ENCODE peak calls at places on chromosome X, in five cellular contexts. B is coronary artery, M is ovary, Q is GM12865, A is Right ventricle myocardium superior. S is an unnamed sample.

GRCh38 chrX:8820910-8821527 is 19.8 kb upstream of the FAM9A start:
- DNase-seq in B (no peak), M (no peak), Q (no peak), A (no peak), S (no peak)

GRCh38 chrX:130296743-130297142 is 28.0 kb upstream of the ZNF280C start:
- DNase-seq in B (no peak), M (no peak), Q (no peak), A (no peak), S (no peak)

GRCh38 chrX:150547511-150548115 is 20.8 kb upstream of the MTM1 start:
- DNase-seq in B (peak), M (peak), Q (peak), A (peak), S (peak)

GRCh38 chrX:153377727-153378126 is 23.4 kb downstream of the PNMA6E start:
- DNase-seq in B (no peak), M (no peak), Q (no peak), A (no peak), S (no peak)

GRCh38 chrX:2894885-2895292 is 34.2 kb downstream of the ARSD start:
- DNase-seq in B (no peak), M (no peak), Q (no peak), A (no peak), S (no peak)

GRCh38 chrX:154374361-154375155 is at the start of gene FLNA:
- DNase-seq in B (no peak), M (peak), Q (peak), A (peak), S (peak)

GRCh38 chrX:12239356-12240082 is 101.2 kb downstream of the FRMPD4 start:
- DNase-seq in B (no peak), M (no peak), Q (no peak), A (no peak), S (no peak)

GRCh38 chrX:39969826-39970569 is 127.8 kb downstream of the BCOR start:
- DNase-seq in B (no peak), M (no peak), Q (no peak), A (no peak), S (no peak)

GRCh38 chrX:132665676-132666075 is 176.8 kb upstream of the MBNL3 start:
- DNase-seq in B (no peak), M (no peak), Q (no peak), A (no peak), S (no peak)

GRCh38 chrX:134622813-134623185 is 35.5 kb downstream of the PLAC1 start:
- DNase-seq in B (no peak), M (no peak), Q (no peak), A (no peak), S (no peak)

GRCh38 chrX:370244-370962 is 16.3 kb downstream of the PPP2R3B start:
- DNase-seq in B (no peak), M (no peak), Q (no peak), A (peak), S (peak)

GRCh38 chrX:154486396-154487207 is at the start of gene UBL4A:
- DNase-seq in B (no peak), M (peak), Q (peak), A (peak), S (peak)

GRCh38 chrX:30906726-30907125 is 17.7 kb upstream of the TAB3 start:
- DNase-seq in B (no peak), M (no peak), Q (no peak), A (no peak), S (no peak)

GRCh38 chrX:143854006-143854405 is 29.9 kb upstream of the UBE2NL start:
- DNase-seq in B (no peak), M (no peak), Q (no peak), A (no peak), S (no peak)

GRCh38 chrX:103417933-103418332 is 41.6 kb downstream of the BEX3 start:
- DNase-seq in B (no peak), M (no peak), Q (no peak), A (no peak), S (no peak)

GRCh38 chrX:21875013-21875412 is 19.2 kb downstream of the YY2 start:
- DNase-seq in B (no peak), M (no peak), Q (no peak), A (no peak), S (no peak)

GRCh38 chrX:34656842-34657780 is at the start of gene TMEM47:
- DNase-seq in B (peak), M (peak), Q (no peak), A (peak), S (peak)

GRCh38 chrX:17814059-17814458 is 47.0 kb downstream of the RAI2 start:
- DNase-seq in B (no peak), M (no peak), Q (no peak), A (no peak), S (no peak)

GRCh38 chrX:8730812-8731578 is 942 bp downstream of the ANOS1 start:
- DNase-seq in B (no peak), M (no peak), Q (no peak), A (no peak), S (no peak)

GRCh38 chrX:57772637-57773036 is 92.6 kb upstream of the NLRP2B start:
- DNase-seq in B (no peak), M (no peak), Q (no peak), A (no peak), S (no peak)

GRCh38 chrX:41808042-41808441 is 84.1 kb downstream of the GPR82 start:
- DNase-seq in B (no peak), M (no peak), Q (no peak), A (no peak), S (no peak)

GRCh38 chrX:16528620-16529019 is 121.3 kb upstream of the S100G start:
- DNase-seq in B (no peak), M (no peak), Q (no peak), A (no peak), S (no peak)

GRCh38 chrX:43654431-43655150 is 1.5 kb upstream of the MAOA start:
- DNase-seq in B (peak), M (peak), Q (peak), A (peak), S (peak)

GRCh38 chrX:135910251-135910650 is 16.7 kb downstream of the SAGE1 start:
- DNase-seq in B (no peak), M (no peak), Q (no peak), A (no peak), S (no peak)

GRCh38 chrX:151790421-151791160 is 56.0 kb downstream of the CNGA2 start:
- DNase-seq in B (no peak), M (no peak), Q (no peak), A (no peak), S (no peak)

GRCh38 chrX:19670854-19671620 is 155.7 kb upstream of the MAP3K15 start:
- DNase-seq in B (no peak), M (peak), Q (no peak), A (peak), S (no peak)

GRCh38 chrX:40573763-40574162 is 7.0 kb upstream of the ATP6AP2 start:
- DNase-seq in B (no peak), M (no peak), Q (peak), A (no peak), S (no peak)

GRCh38 chrX:14675500-14675899 is 146.2 kb downstream of the GLRA2 start:
- DNase-seq in B (no peak), M (no peak), Q (no peak), A (no peak), S (no peak)

GRCh38 chrX:21487832-21488231 is 113.6 kb downstream of the CNKSR2 start:
- DNase-seq in B (no peak), M (no peak), Q (no peak), A (no peak), S (no peak)

GRCh38 chrX:64229145-64229544 is 1.3 kb downstream of the ASB12 start:
- DNase-seq in B (no peak), M (no peak), Q (no peak), A (no peak), S (no peak)

GRCh38 chrX:530726-531610 is 99.6 kb upstream of the SHOX start:
- DNase-seq in B (no peak), M (no peak), Q (no peak), A (no peak), S (no peak)

GRCh38 chrX:30735839-30736238 is 82.6 kb downstream of the GK start:
- DNase-seq in B (no peak), M (peak), Q (peak), A (peak), S (no peak)

GRCh38 chrX:8971116-8971515 is 62.8 kb downstream of the FAM9B start:
- DNase-seq in B (no peak), M (no peak), Q (peak), A (no peak), S (no peak)

GRCh38 chrX:97159916-97160800 is 276.4 kb downstream of the RPA4 start:
- DNase-seq in B (no peak), M (no peak), Q (no peak), A (no peak), S (no peak)

GRCh38 chrX:31092476-31092875 is 20.6 kb upstream of the FTHL17 start:
- DNase-seq in B (no peak), M (no peak), Q (no peak), A (no peak), S (no peak)

GRCh38 chrX:135982860-135983259 is 2.4 kb upstream of the SLC9A6 start:
- DNase-seq in B (no peak), M (no peak), Q (no peak), A (no peak), S (no peak)

GRCh38 chrX:70445197-70445656 is 592 bp downstream of the DLG3 start:
- DNase-seq in B (no peak), M (no peak), Q (no peak), A (no peak), S (no peak)

GRCh38 chrX:37776987-37777325 is 2.9 kb upstream of the CYBB start:
- DNase-seq in B (no peak), M (no peak), Q (no peak), A (no peak), S (no peak)

GRCh38 chrX:10769696-10770619 is 149.6 kb upstream of the MID1 start:
- DNase-seq in B (no peak), M (no peak), Q (no peak), A (no peak), S (no peak)

GRCh38 chrX:111270339-111270738 is at the start of gene CAPN6:
- DNase-seq in B (no peak), M (peak), Q (no peak), A (no peak), S (no peak)